ENCODE peak calls at places on chromosomes 4 and X, in eight cellular contexts. D, N, Z, C, H, E, R and A are unnamed samples.

GRCh38 chr4:95547708-95548471 is 883 bp downstream of the UNC5C start:
- DNase-seq in D (peak), N (no peak), Z (no peak), C (no peak), H (no peak), E (no peak), R (no peak), A (peak)

GRCh38 chrX:127708155-127708554 is 344.0 kb downstream of the ACTRT1 start:
- DNase-seq in D (peak), N (no peak), Z (no peak), C (peak), H (no peak), E (no peak), R (peak), A (no peak)

GRCh38 chrX:100645106-100645505 is 1.1 kb downstream of the SRPX2 start:
- DNase-seq in D (peak), N (no peak), Z (no peak), C (no peak), H (no peak), E (peak), R (peak), A (no peak)

GRCh38 chrX:39491548-39492297 is 606.0 kb downstream of the BCOR start:
- DNase-seq in D (no peak), N (no peak), Z (no peak), C (no peak), H (peak), E (no peak), R (no peak), A (no peak)

GRCh38 chrX:134601240-134601639 is 57.0 kb downstream of the PLAC1 start:
- DNase-seq in D (peak), N (no peak), Z (no peak), C (no peak), H (no peak), E (peak), R (no peak), A (no peak)

GRCh38 chr4:2583517-2583916 is 47.1 kb downstream of the FAM193A start:
- DNase-seq in D (peak), N (no peak), Z (no peak), C (no peak), H (no peak), E (no peak), R (no peak), A (no peak)

GRCh38 chr4:143554728-143555597 is 41.5 kb downstream of the SMARCA5 start:
- DNase-seq in D (no peak), N (no peak), Z (no peak), C (no peak), H (no peak), E (no peak), R (no peak), A (no peak)

GRCh38 chr4:137510866-137511265 is 21.4 kb downstream of the PCDH18 start:
- DNase-seq in D (peak), N (no peak), Z (no peak), C (no peak), H (no peak), E (peak), R (peak), A (no peak)

GRCh38 chr4:3822230-3822947 is 56.2 kb downstream of the ADRA2C start:
- DNase-seq in D (no peak), N (no peak), Z (no peak), C (no peak), H (no peak), E (no peak), R (no peak), A (no peak)

GRCh38 chr4:143768007-143768591 is 67.6 kb upstream of the FREM3 start:
- DNase-seq in D (no peak), N (no peak), Z (no peak), C (no peak), H (no peak), E (peak), R (peak), A (no peak)

GRCh38 chrX:49232525-49232924 is 615 bp downstream of the CACNA1F start:
- DNase-seq in D (no peak), N (no peak), Z (no peak), C (no peak), H (no peak), E (no peak), R (no peak), A (no peak)

GRCh38 chrX:41332005-41332404 is 2.0 kb upstream of the DDX3X start:
- DNase-seq in D (peak), N (no peak), Z (no peak), C (no peak), H (no peak), E (no peak), R (no peak), A (no peak)

GRCh38 chrX:73987166-73987565 is 316.8 kb upstream of the ZCCHC13 start:
- DNase-seq in D (no peak), N (no peak), Z (no peak), C (no peak), H (no peak), E (no peak), R (no peak), A (no peak)

GRCh38 chr4:138392751-138393308 is 150.7 kb upstream of the SLC7A11 start:
- DNase-seq in D (no peak), N (no peak), Z (no peak), C (no peak), H (no peak), E (no peak), R (no peak), A (no peak)

GRCh38 chrX:143661286-143661685 is 25.4 kb upstream of the SLITRK4 start:
- DNase-seq in D (no peak), N (no peak), Z (no peak), C (no peak), H (no peak), E (no peak), R (no peak), A (no peak)

GRCh38 chr4:167897116-167897515 is 195.2 kb upstream of the ANXA10 start:
- DNase-seq in D (peak), N (no peak), Z (no peak), C (no peak), H (no peak), E (peak), R (peak), A (peak)

GRCh38 chr4:183300660-183301059 is 19.4 kb downstream of the CLDN22 start:
- DNase-seq in D (no peak), N (no peak), Z (no peak), C (no peak), H (no peak), E (no peak), R (no peak), A (no peak)

GRCh38 chr4:11790230-11790629 is 361.5 kb upstream of the HS3ST1 start:
- DNase-seq in D (peak), N (no peak), Z (no peak), C (no peak), H (no peak), E (no peak), R (no peak), A (no peak)

GRCh38 chr4:187236491-187236890 is 512.8 kb upstream of the FAT1 start:
- DNase-seq in D (peak), N (no peak), Z (no peak), C (no peak), H (no peak), E (peak), R (peak), A (no peak)

GRCh38 chrX:44308869-44309268 is 34.6 kb downstream of the EFHC2 start:
- DNase-seq in D (no peak), N (no peak), Z (no peak), C (peak), H (no peak), E (no peak), R (no peak), A (no peak)